ENCODE peak calls at places on chromosomes 6 and 20, in nine cellular contexts. W is mucosa of gallbladder; N is activated CD4-positive, alpha-beta T cell treated with anti-CD3 and anti-CD28 coated beads for 24 hours; Y is HFFc6; I is Kasumi-1; A is pancreas; J is NCI-H1105 treated with DMSO at 0.1 percent for 48 hours; D is EH; T is activated CD8-positive, alpha-beta memory T cell treated with anti-CD3 and anti-CD28 coated beads for 24 hours. O is an unnamed sample.
A peak's percentile ranks its signal among the peaks of the same experiment; 100 is the strongest.

GRCh38 chr20:22744341-22745193 is 160.2 kb upstream of the FOXA2 start:
- DNase-seq in D (peak; percentile 17), Y (no peak), W (no peak), J (no peak), A (no peak), T (no peak), I (no peak), N (no peak), O (no peak)

GRCh38 chr6:25462235-25462897 is 183.2 kb downstream of the CARMIL1 start:
- DNase-seq in J (no peak), T (no peak), I (no peak), W (no peak), D (no peak), N (no peak), Y (no peak), A (no peak), O (no peak)

GRCh38 chr6:140441256-140441655 is 1066.8 kb upstream of the CITED2 start:
- DNase-seq in I (peak; percentile 46), Y (peak; percentile 77), N (no peak), D (peak; percentile 84), T (no peak), A (peak; percentile 61), W (peak; percentile 55), J (no peak), O (no peak)

GRCh38 chr6:119510246-119510645 is 160.7 kb upstream of the MAN1A1 start:
- DNase-seq in T (no peak), A (no peak), N (no peak), W (no peak), I (no peak), D (no peak), J (no peak), Y (no peak), O (no peak)

GRCh38 chr20:46117704-46118467 is at the start of gene CD40:
- DNase-seq in I (peak; percentile 19), N (peak; percentile 58), A (peak; percentile 95), D (peak; percentile 79), T (peak; percentile 86), J (no peak), W (peak; percentile 82), Y (peak; percentile 16), O (peak; percentile 34)

GRCh38 chr6:139637766-139638165 is 263.3 kb upstream of the CITED2 start:
- DNase-seq in J (no peak), N (no peak), I (no peak), T (no peak), W (no peak), Y (no peak), D (peak; percentile 20), A (no peak), O (no peak)

GRCh38 chr20:60976139-60976538 is 275.9 kb upstream of the CDH4 start:
- DNase-seq in I (no peak), T (no peak), W (no peak), N (no peak), J (no peak), D (no peak), A (no peak), Y (no peak), O (no peak)

GRCh38 chr20:36273414-36274247 is 32.5 kb upstream of the DLGAP4 start:
- DNase-seq in J (peak; percentile 1), Y (peak; percentile 17), D (peak; percentile 36), A (no peak), N (no peak), W (no peak), T (peak; percentile 52), I (no peak), O (no peak)

GRCh38 chr6:88573971-88574370 is 389.4 kb downstream of the RNGTT start:
- DNase-seq in T (no peak), J (no peak), W (no peak), D (no peak), N (no peak), A (no peak), I (no peak), Y (no peak), O (no peak)

GRCh38 chr6:32081168-32081624 is 27.9 kb downstream of the TNXB start:
- DNase-seq in Y (peak; percentile 81), T (no peak), D (peak; percentile 97), N (no peak), A (no peak), I (peak; percentile 37), J (no peak), W (peak; percentile 42), O (no peak)

GRCh38 chr20:23189341-23189740 is 103.2 kb upstream of the CD93 start:
- DNase-seq in Y (no peak), T (no peak), I (no peak), W (no peak), N (no peak), J (no peak), D (no peak), A (no peak), O (no peak)

GRCh38 chr20:47618479-47618878 is 116.8 kb downstream of the NCOA3 start:
- DNase-seq in A (no peak), J (no peak), Y (no peak), D (no peak), W (no peak), N (no peak), I (no peak), T (no peak), O (no peak)

GRCh38 chr6:132490024-132490423 is 22.9 kb downstream of the STX7 start:
- DNase-seq in Y (peak; percentile 21), J (no peak), A (no peak), I (peak; percentile 53), T (no peak), N (no peak), D (peak; percentile 71), W (no peak), O (no peak)

GRCh38 chr6:88922775-88923548 is 40.5 kb downstream of the RNGTT start:
- DNase-seq in I (peak; percentile 53), W (no peak), Y (peak; percentile 27), A (no peak), D (peak; percentile 42), T (no peak), N (no peak), J (no peak), O (no peak)

GRCh38 chr20:24256307-24256706 is 213.1 kb upstream of the SYNDIG1 start:
- DNase-seq in T (no peak), A (no peak), N (no peak), I (no peak), Y (no peak), D (no peak), W (no peak), J (no peak), O (no peak)

GRCh38 chr20:25418779-25419178 is 11.3 kb downstream of the GINS1 start:
- DNase-seq in W (no peak), D (peak; percentile 41), Y (no peak), I (no peak), N (no peak), A (no peak), J (no peak), T (no peak), O (no peak)

GRCh38 chr6:2665169-2666070 is 85.3 kb downstream of the MYLK4 start:
- DNase-seq in N (no peak), A (no peak), T (no peak), D (no peak), J (no peak), I (no peak), Y (no peak), W (no peak), O (no peak)

GRCh38 chr20:43925786-43926185 is 11.1 kb downstream of the TOX2 start:
- DNase-seq in T (no peak), N (no peak), D (peak; percentile 78), Y (peak; percentile 45), A (no peak), W (no peak), I (peak; percentile 30), J (peak; percentile 61), O (no peak)

GRCh38 chr20:37566590-37567330 is 39.1 kb upstream of the BLCAP start:
- DNase-seq in N (no peak), D (no peak), Y (no peak), I (no peak), J (no peak), A (peak; percentile 16), T (peak; percentile 32), W (no peak), O (no peak)

GRCh38 chr20:19786311-19786710 is 28.3 kb downstream of the RIN2 start:
- DNase-seq in W (no peak), Y (peak; percentile 81), A (no peak), I (no peak), J (peak; percentile 45), N (no peak), D (peak; percentile 91), T (no peak), O (no peak)

GRCh38 chr20:11112837-11113236 is 439.0 kb upstream of the JAG1 start:
- DNase-seq in D (peak; percentile 50), Y (no peak), I (no peak), N (no peak), T (no peak), J (no peak), A (no peak), W (no peak), O (no peak)

GRCh38 chr20:46423342-46423741 is 16.9 kb upstream of the ELMO2 start:
- DNase-seq in W (no peak), Y (no peak), N (no peak), T (no peak), D (no peak), I (no peak), A (no peak), J (no peak), O (no peak)

GRCh38 chr20:23125625-23126191 is 39.6 kb upstream of the CD93 start:
- DNase-seq in N (no peak), Y (no peak), I (peak; percentile 95), W (no peak), D (peak; percentile 11), J (no peak), A (no peak), T (no peak), O (no peak)

GRCh38 chr6:106973841-106974336 is 640 bp downstream of the CD24 start:
- DNase-seq in A (peak; percentile 75), T (peak; percentile 68), I (no peak), W (no peak), N (no peak), Y (no peak), D (no peak), J (peak; percentile 58), O (no peak)

GRCh38 chr6:90940812-90941481 is 354.1 kb upstream of the MAP3K7 start:
- DNase-seq in Y (peak; percentile 12), I (peak; percentile 88), J (peak; percentile 74), A (no peak), D (peak; percentile 14), N (no peak), T (no peak), W (no peak), O (no peak)

GRCh38 chr6:75657327-75657726 is 55.6 kb downstream of the SENP6 start:
- DNase-seq in W (no peak), D (no peak), J (no peak), T (no peak), N (no peak), A (no peak), Y (no peak), I (no peak), O (no peak)

GRCh38 chr6:15508363-15509330 is 154.2 kb downstream of the DTNBP1 start:
- DNase-seq in I (no peak), N (no peak), J (no peak), A (no peak), Y (no peak), W (no peak), T (no peak), D (peak; percentile 7), O (no peak)

GRCh38 chr20:56843817-56844216 is 214.7 kb downstream of the TFAP2C start:
- DNase-seq in A (no peak), T (no peak), I (no peak), N (no peak), J (no peak), D (peak; percentile 31), W (no peak), Y (no peak), O (no peak)

GRCh38 chr6:70166088-70166958 is 136.6 kb downstream of the COL9A1 start:
- DNase-seq in J (peak; percentile 30), I (peak; percentile 47), W (peak; percentile 40), T (peak; percentile 59), Y (peak; percentile 8), A (peak; percentile 83), N (no peak), D (peak; percentile 40), O (no peak)

GRCh38 chr20:61933481-61933950 is 132.2 kb downstream of the TAF4 start:
- DNase-seq in N (no peak), W (no peak), A (peak; percentile 45), I (no peak), J (no peak), Y (no peak), D (no peak), T (no peak), O (no peak)

GRCh38 chr6:169162968-169163903 is 90.4 kb downstream of the THBS2 start:
- DNase-seq in N (no peak), W (peak; percentile 9), Y (peak; percentile 98), J (no peak), I (peak; percentile 83), A (no peak), D (peak; percentile 100), T (peak; percentile 32), O (no peak)